ENCODE peak calls at places on chromosome 3, in nine cellular contexts. U is NCI-H1092 treated with DMSO at 0.1 percent for 48 hours; Y is bronchial epithelial cell; B is RKO; M is activated CD4-positive, alpha-beta T cell treated with anti-CD3 and anti-CD28 coated beads for 4 hours; O is MM.1S; J is stromal cell of bone marrow; G is uterus; D is NCI-H82. Q is an unnamed sample.

GRCh38 chr3:141074529-141074928 is 23.4 kb downstream of the SPSB4 start:
- DNase-seq in G (no peak), Y (no peak), D (no peak), B (no peak), J (no peak), M (no peak), O (no peak), U (no peak), Q (no peak)

GRCh38 chr3:139533781-139534443 is 5.6 kb downstream of the RBP1 start:
- DNase-seq in O (no peak), U (peak), J (no peak), M (no peak), G (peak), Y (peak), B (no peak), D (peak), Q (no peak)

GRCh38 chr3:177905173-177905894 is 630.9 kb upstream of the KCNMB2 start:
- DNase-seq in U (no peak), M (no peak), G (no peak), B (no peak), J (peak), D (peak), Y (no peak), O (no peak), Q (no peak)

GRCh38 chr3:129277829-129278271 is 820 bp upstream of the HMCES start:
- DNase-seq in D (peak), B (no peak), G (no peak), O (no peak), J (no peak), Y (no peak), M (no peak), U (no peak), Q (peak)

GRCh38 chr3:54376941-54377578 is 254.7 kb downstream of the CACNA2D3 start:
- DNase-seq in U (no peak), Y (no peak), G (no peak), J (no peak), D (no peak), B (no peak), O (no peak), M (no peak), Q (no peak)

GRCh38 chr3:40851836-40852235 is 327.1 kb downstream of the ZNF621 start:
- DNase-seq in M (no peak), B (no peak), Y (no peak), U (no peak), J (no peak), G (no peak), D (no peak), O (no peak), Q (no peak)

GRCh38 chr3:194095464-194095863 is 40.5 kb upstream of the HES1 start:
- DNase-seq in M (no peak), G (no peak), B (no peak), D (no peak), O (no peak), Y (peak), U (peak), J (no peak), Q (peak)

GRCh38 chr3:51734572-51734907 is 27.7 kb downstream of the GRM2 start:
- DNase-seq in G (no peak), O (no peak), D (no peak), Y (no peak), U (no peak), M (no peak), J (no peak), B (no peak), Q (no peak)

GRCh38 chr3:185744997-185745843 is 79.6 kb downstream of the IGF2BP2 start:
- DNase-seq in D (no peak), J (peak), U (no peak), Y (peak), B (peak), G (no peak), O (no peak), M (no peak), Q (no peak)

GRCh38 chr3:13378155-13378554 is 42.0 kb downstream of the NUP210 start:
- DNase-seq in B (no peak), J (no peak), Y (no peak), G (no peak), O (no peak), M (no peak), U (no peak), D (no peak), Q (no peak)

GRCh38 chr3:186024210-186024609 is 84.7 kb downstream of the ETV5 start:
- DNase-seq in D (no peak), G (peak), B (no peak), O (no peak), U (no peak), M (no peak), Y (no peak), J (peak), Q (no peak)

GRCh38 chr3:192090586-192090985 is 629.6 kb downstream of the PYDC2 start:
- DNase-seq in U (no peak), O (peak), M (no peak), J (no peak), Y (no peak), G (no peak), B (no peak), D (peak), Q (no peak)

GRCh38 chr3:191143224-191143623 is 55.8 kb upstream of the OSTN start:
- DNase-seq in U (no peak), D (no peak), J (no peak), M (no peak), O (no peak), Y (peak), G (no peak), B (no peak), Q (no peak)

GRCh38 chr3:13894812-13895154 is 14.9 kb upstream of the WNT7A start:
- DNase-seq in M (no peak), U (no peak), Y (no peak), B (no peak), O (no peak), J (no peak), G (no peak), D (no peak), Q (no peak)

GRCh38 chr3:12681586-12682371 is 17.9 kb upstream of the RAF1 start:
- DNase-seq in D (no peak), O (no peak), Y (peak), U (no peak), B (no peak), G (no peak), J (peak), M (no peak), Q (no peak)